ENCODE peak calls at places on chromosome 16, in seven cellular contexts. P, D, X, H, W, E and I are unnamed samples.

GRCh38 chr16:27048316-27048715 is 18.4 kb upstream of the C16orf82 start:
- DNase-seq in P (no peak), D (no peak), X (no peak), H (no peak), W (no peak), E (no peak), I (no peak)

GRCh38 chr16:48347980-48348379 is 37.2 kb downstream of the SIAH1 start:
- DNase-seq in P (no peak), D (no peak), X (no peak), H (no peak), W (no peak), E (no peak), I (no peak)

GRCh38 chr16:66154801-66155200 is 211.7 kb upstream of the CDH5 start:
- DNase-seq in P (no peak), D (no peak), X (no peak), H (no peak), W (peak; percentile 90), E (no peak), I (no peak)

GRCh38 chr16:67417333-67418061 is 1.2 kb upstream of the ZDHHC1 start:
- DNase-seq in P (no peak), D (no peak), X (no peak), H (no peak), W (no peak), E (no peak), I (no peak)

GRCh38 chr16:87324411-87325275 is 7.5 kb upstream of the C16orf95 start:
- DNase-seq in P (peak; percentile 71), D (peak; percentile 29), X (peak; percentile 56), H (no peak), W (no peak), E (no peak), I (no peak)

GRCh38 chr16:48687421-48688038 is 77.5 kb upstream of the N4BP1 start:
- DNase-seq in P (peak; percentile 75), D (no peak), X (peak; percentile 79), H (peak; percentile 66), W (peak; percentile 72), E (peak; percentile 35), I (peak; percentile 19)

GRCh38 chr16:82241469-82242052 is 71.5 kb upstream of the MPHOSPH6 start:
- DNase-seq in P (no peak), D (no peak), X (no peak), H (no peak), W (no peak), E (no peak), I (no peak)

GRCh38 chr16:49703494-49703893 is 152.4 kb downstream of the ZNF423 start:
- DNase-seq in P (no peak), D (no peak), X (no peak), H (no peak), W (no peak), E (no peak), I (no peak)